ENCODE peak calls at places on chromosomes 5 and 9, in five cellular contexts. N, K, B, A and P are unnamed samples.

GRCh38 chr9:7297521-7297920 is 502.1 kb downstream of the DMAC1 start:
- DNase-seq in K (no peak), N (no peak), B (no peak), A (no peak), P (no peak)

GRCh38 chr5:67315082-67315801 is 118.6 kb upstream of the CD180 start:
- DNase-seq in A (no peak), N (no peak), B (peak), K (peak), P (no peak)

GRCh38 chr9:72271617-72272478 is 93.2 kb downstream of the ZFAND5 start:
- DNase-seq in A (peak), B (peak), K (peak), N (peak), P (peak)

GRCh38 chr9:136437430-136437829 is 2.2 kb downstream of the INPP5E start:
- DNase-seq in B (peak), N (no peak), K (no peak), A (no peak), P (no peak)

GRCh38 chr9:94812343-94812742 is 85.8 kb downstream of the AOPEP start:
- DNase-seq in B (peak), K (peak), A (no peak), N (no peak), P (peak)

GRCh38 chr9:68720656-68721313 is 15.7 kb downstream of the PIP5K1B start:
- DNase-seq in A (no peak), N (no peak), B (no peak), K (peak), P (no peak)

GRCh38 chr9:137293094-137293481 is 9.0 kb downstream of the NRARP start:
- DNase-seq in A (no peak), B (no peak), N (no peak), K (no peak), P (no peak)

GRCh38 chr5:131209506-131210191 is 38.9 kb downstream of the LYRM7 start:
- DNase-seq in B (no peak), A (no peak), K (peak), N (no peak), P (no peak)

GRCh38 chr9:98462310-98462709 is 206.9 kb upstream of the TBC1D2 start:
- DNase-seq in A (no peak), N (no peak), K (no peak), B (no peak), P (no peak)

GRCh38 chr9:125472926-125473701 is 211.5 kb downstream of the GAPVD1 start:
- DNase-seq in B (peak), A (no peak), K (no peak), N (peak), P (no peak)

GRCh38 chr5:142904421-142904820 is 134.2 kb downstream of the ARHGAP26 start:
- DNase-seq in A (no peak), N (no peak), K (peak), B (no peak), P (peak)

GRCh38 chr5:15539951-15540350 is 40.0 kb downstream of the FBXL7 start:
- DNase-seq in B (peak), A (no peak), N (no peak), K (no peak), P (no peak)

GRCh38 chr5:132226516-132227234 is 978 bp downstream of the P4HA2 start:
- DNase-seq in K (peak), A (no peak), B (peak), N (no peak), P (no peak)

GRCh38 chr9:129109952-129110739 is 447 bp downstream of the CRAT start:
- DNase-seq in N (no peak), B (peak), A (no peak), K (peak), P (no peak)

GRCh38 chr9:119609277-119609971 is 240.2 kb upstream of the BRINP1 start:
- DNase-seq in N (no peak), B (no peak), A (no peak), K (no peak), P (no peak)

GRCh38 chr5:61631438-61631941 is 299.4 kb downstream of the ZSWIM6 start:
- DNase-seq in N (no peak), A (no peak), K (no peak), B (peak), P (no peak)

GRCh38 chr5:159826351-159827222 is 89.7 kb upstream of the ADRA1B start:
- DNase-seq in K (peak), A (peak), N (no peak), B (peak), P (peak)

DNA sequence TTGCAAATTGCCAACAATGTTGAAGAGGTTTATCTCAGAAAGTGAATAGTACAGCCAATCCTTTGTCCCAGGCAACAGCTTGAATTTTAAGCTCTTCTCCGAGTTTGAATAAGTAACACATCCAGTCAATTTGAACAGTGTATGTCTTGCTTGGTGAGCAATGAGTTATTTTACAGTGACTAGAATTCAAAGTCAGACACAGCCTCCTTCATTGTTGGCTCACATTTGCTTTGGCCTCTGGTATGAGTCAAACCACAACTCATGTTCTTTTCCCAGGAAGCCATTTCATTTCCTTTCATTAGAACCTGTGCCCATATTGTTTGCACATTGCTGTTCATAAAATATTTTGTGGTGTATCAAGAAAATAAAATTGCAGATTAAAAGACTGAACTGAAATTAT is 622.0 kb upstream of the DAB2 start:
- DNase-seq in K (no peak), B (peak), A (no peak), N (no peak), P (no peak)
- H3K4me2 ChIP-seq in K (no peak), B (no peak), A (no peak), N (no peak), P (no peak)

GRCh38 chr9:33041459-33042188 is 16.6 kb downstream of the DNAJA1 start:
- DNase-seq in K (peak), B (no peak), A (no peak), N (no peak), P (no peak)
- H3K4me2 ChIP-seq in K (no peak), B (no peak), A (no peak), N (no peak), P (no peak)

GRCh38 chr5:150303070-150303595 is 428 bp upstream of the ARSI start:
- DNase-seq in B (peak), A (no peak), K (no peak), N (no peak), P (no peak)
- H3K4me2 ChIP-seq in B (peak), A (peak), K (peak), N (no peak), P (peak)

GRCh38 chr5:179553875-179554274 is 3.5 kb downstream of the RUFY1 start:
- DNase-seq in K (peak), A (no peak), N (no peak), B (peak), P (peak)

GRCh38 chr5:179554981-179555380 is 4.6 kb downstream of the RUFY1 start:
- DNase-seq in A (no peak), N (no peak), B (no peak), K (peak), P (no peak)

GRCh38 chr5:179559280-179560252 is 9.2 kb downstream of the RUFY1 start:
- DNase-seq in N (peak), B (peak), K (peak), A (peak), P (peak)

GRCh38 chr5:179553006-179553405 is 2.7 kb downstream of the RUFY1 start:
- DNase-seq in A (no peak), K (no peak), B (no peak), N (no peak), P (no peak)

GRCh38 chr5:179558912-179559279 is 8.5 kb downstream of the RUFY1 start:
- DNase-seq in N (peak), B (peak), A (no peak), K (peak), P (no peak)
- H3K4me2 ChIP-seq in N (peak), B (peak), A (peak), K (peak), P (peak)